ENCODE peak calls at places on chromosomes 12 and 14, in six cellular contexts. U is right atrium auricular region, Y is stomach, H is germinal center, S is hypothalamus, W is HEK293T. C is an unnamed sample.

GRCh38 chr14:105859717-105860614 is 333.6 kb downstream of the TMEM121 start:
- DNase-seq in U (no peak), Y (peak; percentile 25), H (no peak), S (no peak), W (no peak), C (no peak)

GRCh38 chr12:69657376-69658137 is 41.5 kb downstream of the BEST3 start:
- DNase-seq in U (peak; percentile 55), Y (no peak), H (no peak), S (no peak), W (peak; percentile 20), C (no peak)

GRCh38 chr12:124512667-124513296 is 54.6 kb downstream of the NCOR2 start:
- DNase-seq in U (peak; percentile 96), Y (peak; percentile 87), H (no peak), S (peak; percentile 80), W (no peak), C (peak; percentile 93)

GRCh38 chr14:67428501-67429031 is 16.6 kb upstream of the PLEK2 start:
- DNase-seq in U (no peak), Y (peak; percentile 54), H (no peak), S (no peak), W (no peak), C (peak; percentile 12)

GRCh38 chr12:52444647-52445595 is 7.0 kb downstream of the KRT6B start:
- DNase-seq in U (no peak), Y (no peak), H (no peak), S (no peak), W (no peak), C (no peak)

GRCh38 chr14:57617510-57617909 is 123.9 kb upstream of the CCDC198 start:
- DNase-seq in U (no peak), Y (no peak), H (no peak), S (no peak), W (no peak), C (no peak)

GRCh38 chr14:93537962-93538361 is 107.2 kb downstream of the UNC79 start:
- DNase-seq in U (no peak), Y (no peak), H (no peak), S (no peak), W (no peak), C (no peak)

GRCh38 chr12:68867606-68868005 is 59.6 kb downstream of the MDM2 start:
- DNase-seq in U (no peak), Y (no peak), H (no peak), S (no peak), W (no peak), C (no peak)

GRCh38 chr14:105602799-105603763 is 76.7 kb downstream of the TMEM121 start:
- DNase-seq in U (peak; percentile 52), Y (no peak), H (no peak), S (no peak), W (no peak), C (no peak)

GRCh38 chr12:92729773-92730305 is 27.1 kb downstream of the PLEKHG7 start:
- DNase-seq in U (no peak), Y (no peak), H (no peak), S (no peak), W (no peak), C (peak; percentile 35)

GRCh38 chr14:54175298-54175942 is 218.8 kb upstream of the BMP4 start:
- DNase-seq in U (peak; percentile 67), Y (peak; percentile 74), H (peak; percentile 33), S (peak; percentile 54), W (peak; percentile 60), C (peak; percentile 93)

C was measured in adipocyte.